ENCODE peak calls at places on chromosomes 16 and 17, in four cellular contexts. H is adrenal gland, A is psoas muscle, C is upper lobe of right lung. O is an unnamed sample.

GRCh38 chr16:14302399-14303181 is 231.5 kb downstream of the MRTFB start:
- DNase-seq in H (peak; percentile 33), C (no peak), A (peak; percentile 45), O (peak; percentile 28)

GRCh38 chr17:2195729-2196128 is 107.9 kb downstream of the SMG6 start:
- DNase-seq in A (no peak), H (no peak), C (no peak), O (no peak)

GRCh38 chr17:36675250-36675649 is 73.9 kb downstream of the MRM1 start:
- DNase-seq in H (no peak), A (no peak), C (no peak), O (no peak)

GRCh38 chr16:78598186-78598585 is 498.7 kb downstream of the WWOX start:
- DNase-seq in H (no peak), C (no peak), A (no peak), O (no peak)

GRCh38 chr17:76544123-76544915 is 4.5 kb downstream of the PRCD start:
- DNase-seq in H (peak; percentile 79), A (peak; percentile 55), C (peak; percentile 63), O (no peak)

GRCh38 chr16:20166531-20167235 is 93.0 kb upstream of the GPR139 start:
- DNase-seq in C (no peak), A (no peak), H (no peak), O (no peak)

GRCh38 chr17:40472733-40473452 is 28.5 kb downstream of the TNS4 start:
- DNase-seq in A (no peak), H (no peak), C (no peak), O (no peak)

GRCh38 chr16:22073350-22073749 is 19.0 kb upstream of the VWA3A start:
- DNase-seq in H (no peak), A (no peak), C (no peak), O (no peak)

GRCh38 chr16:3149630-3150345 is 15.0 kb downstream of the ZNF213 start:
- DNase-seq in A (peak; percentile 79), H (peak; percentile 49), C (peak; percentile 89), O (peak; percentile 60)

GRCh38 chr17:48240562-48241130 is 133.1 kb downstream of the SNX11 start:
- DNase-seq in C (no peak), A (no peak), H (no peak), O (no peak)

GRCh38 chr16:21233521-21234150 is at the start of gene ANKS4B:
- DNase-seq in C (no peak), H (no peak), A (no peak), O (no peak)

GRCh38 chr17:78185981-78186688 is 717 bp downstream of the TK1 start:
- DNase-seq in C (peak; percentile 73), A (no peak), H (peak; percentile 48), O (peak; percentile 31)

GRCh38 chr17:73713136-73713535 is 68.9 kb upstream of the SDK2 start:
- DNase-seq in C (no peak), A (no peak), H (no peak), O (no peak)

GRCh38 chr16:88920618-88921602 is 54.5 kb upstream of the PABPN1L start:
- DNase-seq in H (no peak), A (peak; percentile 78), C (no peak), O (peak; percentile 70)

GRCh38 chr17:79038545-79039135 is 14.7 kb downstream of the C1QTNF1 start:
- DNase-seq in H (peak; percentile 86), A (peak; percentile 75), C (peak; percentile 35), O (no peak)

GRCh38 chr17:77429985-77430752 is 289.4 kb downstream of the SEC14L1 start:
- DNase-seq in C (peak; percentile 91), H (peak; percentile 97), A (peak; percentile 91), O (peak; percentile 98)

GRCh38 chr16:84088695-84089395 is 27.9 kb downstream of the MBTPS1 start:
- DNase-seq in C (no peak), A (no peak), H (no peak), O (no peak)

GRCh38 chr17:17681744-17682292 is 560 bp downstream of the RAI1 start:
- DNase-seq in A (peak; percentile 55), C (peak; percentile 79), H (no peak), O (peak; percentile 55)

GRCh38 chr17:62617894-62618472 is 9.5 kb upstream of the MRC2 start:
- DNase-seq in H (no peak), A (no peak), C (no peak), O (no peak)

DNA sequence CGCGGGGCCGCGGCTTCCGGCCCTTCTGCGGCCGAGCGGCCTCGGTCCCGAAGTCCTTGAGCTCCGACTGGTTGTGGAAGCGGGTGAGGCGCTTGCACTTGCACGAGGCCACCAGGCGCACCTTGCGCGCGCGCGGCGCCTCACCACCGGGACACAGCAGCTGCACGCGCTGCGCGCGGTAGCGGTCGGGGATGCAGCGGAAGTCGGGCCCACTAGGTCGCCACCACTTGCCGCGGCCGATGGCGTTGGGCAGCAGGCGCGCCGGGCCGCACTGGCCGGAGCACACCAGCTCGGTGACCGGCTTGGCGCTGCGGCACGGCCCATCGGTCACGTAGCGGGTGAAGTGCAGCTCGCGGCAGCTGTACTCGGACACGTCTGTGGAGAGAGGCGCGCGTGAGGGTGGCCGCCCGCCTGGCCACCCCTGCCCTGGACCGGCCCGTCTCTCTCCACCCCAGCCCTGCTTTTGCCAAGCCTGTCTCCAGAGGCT is 3.2 kb downstream of the SOST start:
- DNase-seq in H (no peak), A (peak; percentile 38), C (no peak), O (no peak)
- H3K4me3 ChIP-seq in H (no peak overlapping the region), A (peak overlapping the region; percentile 51), C (no peak overlapping the region), O (no peak overlapping the region)

DNA sequence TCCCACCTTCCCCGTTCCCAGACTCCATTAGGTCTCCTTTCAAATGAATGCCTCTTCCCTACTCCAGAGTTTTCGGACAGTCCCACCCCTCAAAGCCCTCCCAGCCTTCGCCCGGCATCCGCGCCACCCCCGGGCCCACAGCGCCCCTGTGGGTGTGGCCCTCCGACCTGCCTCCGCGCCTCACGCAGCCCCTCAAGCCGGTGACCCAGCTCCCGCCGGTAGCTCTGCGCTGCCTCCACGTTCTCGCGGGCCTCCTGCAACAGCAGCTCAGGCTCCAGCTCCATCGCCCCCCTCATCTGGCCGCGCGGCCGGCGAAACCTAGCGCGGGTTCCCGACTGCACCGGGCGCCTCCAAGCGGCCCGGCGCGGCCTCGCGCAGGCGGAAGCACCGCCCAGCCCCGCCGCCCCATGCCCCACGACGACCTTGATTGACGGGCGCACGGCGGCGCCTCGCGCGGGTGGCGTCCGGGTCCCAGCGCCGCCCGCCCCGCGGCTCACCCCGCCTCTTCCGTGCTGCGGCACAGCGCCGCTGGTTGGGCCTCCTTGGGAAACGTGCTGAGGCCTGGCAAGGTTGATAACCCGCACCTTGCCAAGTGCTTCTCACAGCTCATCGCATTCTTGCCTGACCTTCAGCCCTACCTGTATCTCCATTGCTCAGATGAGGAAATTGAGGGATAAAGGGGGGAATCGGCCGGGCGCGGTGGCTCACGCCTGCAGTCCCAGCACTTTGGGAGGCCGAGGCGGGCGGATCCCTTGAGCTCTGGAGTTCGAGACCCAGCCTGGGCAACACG is at the start of gene CRLF3:
- DNase-seq in A (peak; percentile 92), H (peak; percentile 88), C (peak; percentile 96), O (peak; percentile 91)
- TF ChIP-seq CTCF in A (peak; percentile 59), H (peak; percentile 63), C (peak; percentile 57), O (peak; percentile 56)

GRCh38 chr16:4297480-4297879 is 18.4 kb upstream of the GLIS2 start:
- DNase-seq in A (no peak), C (no peak), H (no peak), O (no peak)

GRCh38 chr16:4291699-4292098 is 18.9 kb upstream of the TFAP4 start:
- DNase-seq in H (no peak), C (no peak), A (no peak), O (no peak)

GRCh38 chr16:4293822-4294457 is 21.1 kb upstream of the TFAP4 start:
- DNase-seq in A (peak; percentile 59), C (peak; percentile 75), H (peak; percentile 77), O (peak; percentile 62)

GRCh38 chr16:4290236-4290830 is 17.5 kb upstream of the TFAP4 start:
- DNase-seq in A (no peak), C (peak; percentile 74), H (peak; percentile 68), O (no peak)

DNA sequence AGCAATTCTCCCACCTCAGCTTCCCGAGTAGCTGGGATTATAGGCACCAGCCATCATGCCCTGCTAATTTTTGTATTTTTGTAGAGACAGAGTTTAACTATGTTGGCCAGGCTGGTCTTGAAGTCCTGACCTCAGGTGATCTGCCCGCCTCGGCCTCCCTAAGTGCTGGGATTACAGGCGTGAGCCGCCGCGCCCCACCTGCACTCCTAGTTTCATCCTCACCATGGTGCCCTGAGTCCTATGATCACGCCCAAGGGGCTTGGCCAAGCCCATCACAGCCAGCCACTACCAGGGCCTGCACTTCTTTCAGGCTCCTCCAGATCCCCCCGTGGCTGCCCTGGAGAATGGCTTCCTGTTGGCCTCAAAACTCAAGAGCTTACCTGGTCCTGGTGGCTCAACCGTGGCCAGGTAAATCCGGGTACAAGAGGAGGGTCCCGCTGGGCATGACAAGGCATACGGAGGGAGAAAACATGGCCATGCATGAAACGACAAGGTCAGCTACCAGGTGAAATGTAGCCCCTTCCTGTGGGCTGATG is 20.4 kb upstream of the TFAP4 start:
- DNase-seq in C (no peak), H (no peak), A (no peak), O (no peak)
- H3K27ac ChIP-seq in C (peak overlapping the region; percentile 42), H (peak overlapping the region; percentile 66), A (peak overlapping the region; percentile 68), O (peak overlapping the region; percentile 62)

DNA sequence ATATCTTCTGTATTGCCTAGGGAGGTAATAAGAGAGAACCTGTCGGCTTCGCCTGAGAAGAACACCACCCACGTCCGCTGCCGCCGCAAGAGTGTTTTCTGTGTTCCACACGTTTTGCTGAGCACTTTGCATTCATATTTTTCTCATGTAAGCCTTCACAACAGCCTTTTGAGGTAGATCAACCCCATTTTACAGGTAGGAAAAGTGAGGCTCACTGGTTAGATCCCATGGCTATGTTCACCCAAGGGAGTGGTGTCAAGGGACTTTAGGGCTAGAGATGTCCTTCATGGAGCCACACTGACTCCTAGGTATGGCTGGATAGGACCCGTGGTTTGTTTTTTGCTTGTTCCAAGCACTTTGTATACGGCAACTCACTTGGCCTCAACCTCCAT is 87.0 kb upstream of the LGALS9 start:
- DNase-seq in H (no peak), C (no peak), A (no peak), O (no peak)
- H3K4me3 ChIP-seq in H (no peak overlapping the region), C (no peak overlapping the region), A (no peak overlapping the region), O (no peak overlapping the region)

GRCh38 chr16:67842509-67843342 is 606 bp downstream of the THAP11 start:
- DNase-seq in C (peak; percentile 73), A (peak; percentile 61), H (peak; percentile 54), O (no peak)
- TF ChIP-seq CTCF in C (peak; percentile 29), A (peak; percentile 12), H (no peak), O (peak; percentile 22)

GRCh38 chr17:30939059-30939689 is 17.4 kb downstream of the ADAP2 start:
- DNase-seq in C (no peak), A (no peak), H (no peak), O (no peak)
- H3K27ac ChIP-seq in C (peak overlapping the region; percentile 14), A (no peak overlapping the region), H (peak overlapping the region; percentile 41), O (no peak overlapping the region)

GRCh38 chr16:73066321-73066926 is 18.5 kb upstream of the ZFHX3 start:
- DNase-seq in H (no peak), A (no peak), C (no peak), O (no peak)

GRCh38 chr16:73064996-73065349 is 17.0 kb upstream of the ZFHX3 start:
- DNase-seq in H (no peak), C (no peak), A (no peak), O (no peak)

GRCh38 chr16:73064227-73064995 is 16.5 kb upstream of the ZFHX3 start:
- DNase-seq in A (no peak), H (peak; percentile 79), C (no peak), O (no peak)

GRCh38 chr16:73066927-73067670 is 19.2 kb upstream of the ZFHX3 start:
- DNase-seq in A (no peak), H (no peak), C (no peak), O (no peak)

GRCh38 chr16:73065617-73066313 is 17.8 kb upstream of the ZFHX3 start:
- DNase-seq in H (no peak), C (peak; percentile 71), A (peak; percentile 65), O (no peak)
- H3K4me3 ChIP-seq in H (no peak overlapping the region), C (peak overlapping the region; percentile 30), A (peak overlapping the region; percentile 42), O (peak overlapping the region; percentile 13)